ENCODE peak calls at places on chromosomes 5 and 9, in four cellular contexts. Q, O, P and Y are unnamed samples.

GRCh38 chr5:537098-537497 is 12.8 kb upstream of the SLC9A3 start:
- DNase-seq in Q (peak), O (no peak), P (no peak), Y (no peak)

GRCh38 chr5:163354685-163355084 is 82.7 kb upstream of the CCNG1 start:
- DNase-seq in Q (no peak), O (no peak), P (no peak), Y (no peak)

GRCh38 chr5:180825768-180826525 is 23.3 kb upstream of the MGAT1 start:
- DNase-seq in Q (no peak), O (peak), P (no peak), Y (no peak)

GRCh38 chr9:105079457-105079856 is 151.5 kb upstream of the ABCA1 start:
- DNase-seq in Q (no peak), O (no peak), P (peak), Y (no peak)

GRCh38 chr5:81209869-81210268 is 23.3 kb upstream of the CKMT2 start:
- DNase-seq in Q (no peak), O (no peak), P (no peak), Y (no peak)

GRCh38 chr5:12623408-12623807 is 719.2 kb upstream of the CTNND2 start:
- DNase-seq in Q (no peak), O (no peak), P (no peak), Y (no peak)

GRCh38 chr9:131722260-131722659 is 17.6 kb downstream of the RAPGEF1 start:
- DNase-seq in Q (no peak), O (no peak), P (no peak), Y (no peak)

GRCh38 chr5:32311404-32312193 is 1.1 kb downstream of the MTMR12 start:
- DNase-seq in Q (no peak), O (peak), P (no peak), Y (peak)

GRCh38 chr5:179323026-179323571 is 22.2 kb downstream of the ADAMTS2 start:
- DNase-seq in Q (peak), O (no peak), P (peak), Y (no peak)

GRCh38 chr9:114230068-114230467 is 74.7 kb downstream of the COL27A1 start:
- DNase-seq in Q (no peak), O (no peak), P (no peak), Y (no peak)

GRCh38 chr5:36755340-36755739 is 121.2 kb upstream of the NIPBL start:
- DNase-seq in Q (no peak), O (no peak), P (no peak), Y (no peak)

GRCh38 chr9:103364753-103365152 is 369.6 kb downstream of the CYLC2 start:
- DNase-seq in Q (no peak), O (no peak), P (no peak), Y (no peak)

GRCh38 chr9:69936427-69936826 is 107.2 kb upstream of the MAMDC2 start:
- DNase-seq in Q (no peak), O (no peak), P (no peak), Y (peak)

GRCh38 chr5:65506961-65507360 is 25.2 kb upstream of the ADAMTS6 start:
- DNase-seq in Q (no peak), O (no peak), P (no peak), Y (no peak)

GRCh38 chr5:99614888-99615287 is 686.1 kb upstream of the CHD1 start:
- DNase-seq in Q (no peak), O (no peak), P (no peak), Y (no peak)

GRCh38 chr5:1832511-1833250 is 31.5 kb downstream of the NDUFS6 start:
- DNase-seq in Q (peak), O (no peak), P (no peak), Y (no peak)

GRCh38 chr5:71699751-71700150 is 19.3 kb upstream of the CARTPT start:
- DNase-seq in Q (no peak), O (no peak), P (no peak), Y (no peak)

GRCh38 chr5:98763001-98763630 is 10.3 kb upstream of the RGMB start:
- DNase-seq in Q (no peak), O (no peak), P (no peak), Y (no peak)

GRCh38 chr5:108818613-108819272 is 71.0 kb downstream of the FER start:
- DNase-seq in Q (no peak), O (no peak), P (no peak), Y (peak)

GRCh38 chr5:178249191-178249989 is 16.8 kb upstream of the PHYKPL start:
- DNase-seq in Q (no peak), O (no peak), P (no peak), Y (no peak)

GRCh38 chr5:137498736-137499505 is at the start of gene SPOCK1:
- DNase-seq in Q (peak), O (peak), P (peak), Y (peak)

GRCh38 chr9:76255781-76256455 is 138.3 kb downstream of the RFK start:
- DNase-seq in Q (no peak), O (peak), P (no peak), Y (no peak)

GRCh38 chr5:75839547-75839946 is 122.3 kb upstream of the POC5 start:
- DNase-seq in Q (no peak), O (no peak), P (no peak), Y (no peak)

GRCh38 chr5:178425621-178426068 is 164.5 kb downstream of the COL23A1 start:
- DNase-seq in Q (peak), O (no peak), P (peak), Y (no peak)

GRCh38 chr5:34898258-34898895 is 16.9 kb downstream of the RAD1 start:
- DNase-seq in Q (no peak), O (peak), P (no peak), Y (peak)

GRCh38 chr9:33161011-33161588 is 6.0 kb downstream of the B4GALT1 start:
- DNase-seq in Q (no peak), O (peak), P (peak), Y (peak)

GRCh38 chr9:132295181-132295580 is 59.6 kb downstream of the SETX start:
- DNase-seq in Q (no peak), O (no peak), P (no peak), Y (no peak)

GRCh38 chr5:39073759-39074008 is 515 bp downstream of the RICTOR start:
- DNase-seq in Q (no peak), O (no peak), P (no peak), Y (no peak)
- TF ChIP-seq POLR2A in Q (no peak), O (peak), P (no peak), Y (no peak)

GRCh38 chr9:37503736-37504135 is 18.0 kb downstream of the POLR1E start:
- DNase-seq in Q (no peak), O (no peak), P (no peak), Y (no peak)
- TF ChIP-seq POLR2A in Q (no peak), O (no peak), P (no peak), Y (no peak)

DNA sequence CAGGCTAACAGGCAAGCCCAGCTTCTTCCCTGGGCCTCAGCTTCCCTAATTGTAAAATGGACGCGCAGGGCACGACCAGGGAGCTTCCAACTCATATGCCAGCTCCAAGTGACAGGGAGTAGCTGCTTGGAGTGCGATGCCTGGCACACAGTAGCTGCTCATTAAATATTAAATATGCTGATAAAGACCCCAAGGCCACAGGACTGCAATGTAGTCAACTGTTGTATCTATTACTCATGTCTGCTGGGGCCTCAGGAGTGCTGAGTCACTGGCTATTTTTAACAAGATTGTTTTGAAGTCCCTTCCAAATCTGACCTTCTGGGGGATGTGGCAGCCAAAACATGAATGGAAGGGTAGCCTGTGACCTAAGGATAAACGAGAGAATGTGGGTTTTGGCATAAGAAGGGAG is 17.7 kb downstream of the TNIP1 start:
- DNase-seq in Q (no peak), O (peak), P (no peak), Y (peak)
- TF ChIP-seq POLR2A in Q (no peak), O (no peak), P (no peak), Y (no peak)

DNA sequence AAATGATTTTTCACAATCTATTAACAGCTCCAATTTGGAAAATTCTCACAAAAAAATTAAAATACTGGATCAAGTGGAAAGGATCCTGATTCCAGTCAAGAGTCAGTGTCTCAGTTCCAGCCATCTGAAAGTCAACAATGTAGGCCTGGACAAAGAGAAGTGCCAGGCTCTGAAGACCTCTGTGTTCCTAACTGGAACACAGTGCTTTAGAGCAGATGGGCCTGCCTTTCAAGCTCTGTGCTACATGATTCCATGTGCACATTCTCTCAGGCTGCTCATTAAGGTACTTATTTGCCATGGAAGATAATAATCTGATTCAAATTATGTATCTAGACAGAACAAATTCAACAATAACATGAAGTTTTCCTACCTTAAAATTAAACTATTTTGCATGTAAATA is 30.2 kb upstream of the ALDH1A1 start:
- DNase-seq in Q (no peak), O (peak), P (no peak), Y (no peak)
- TF ChIP-seq POLR2A in Q (no peak), O (no peak), P (no peak), Y (no peak)

DNA sequence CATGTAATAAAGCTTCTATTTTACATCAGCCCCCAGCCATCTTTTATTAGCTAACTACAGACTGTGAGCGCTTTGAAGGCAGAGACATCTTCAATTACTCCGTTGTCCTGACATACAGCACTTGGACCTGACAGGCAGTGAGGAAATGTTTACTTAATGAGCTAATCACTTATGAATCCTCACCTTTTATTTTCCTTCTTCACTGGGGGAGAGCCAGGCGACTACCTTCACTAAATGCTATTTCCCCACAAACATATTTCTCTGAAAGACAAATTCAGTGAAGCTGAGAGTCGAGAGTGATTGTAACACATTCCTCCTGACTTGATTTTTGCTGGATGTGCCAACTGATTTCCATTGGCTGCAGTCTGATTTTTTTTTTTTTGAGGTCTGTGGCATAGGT is 192.1 kb upstream of the CLINT1 start:
- DNase-seq in Q (no peak), O (no peak), P (no peak), Y (no peak)
- TF ChIP-seq POLR2A in Q (no peak), O (no peak), P (no peak), Y (no peak)

GRCh38 chr5:150485770-150486401 is 22.0 kb upstream of the NDST1 start:
- DNase-seq in Q (peak), O (peak), P (peak), Y (peak)
- TF ChIP-seq POLR2A in Q (no peak), O (peak), P (no peak), Y (no peak)